ENCODE peak calls at places on chromosome X, in seven cellular contexts. L, U, G, F, R, M and H are unnamed samples.

GRCh38 chrX:71440401-71440800 is 74.2 kb downstream of the TAF1 start:
- DNase-seq in U (no peak), F (no peak), M (no peak), R (no peak), G (no peak), L (no peak), H (no peak)

GRCh38 chrX:72029473-72030411 is 102.0 kb downstream of the RTL5 start:
- DNase-seq in L (no peak), R (peak), G (peak), F (peak), U (peak), M (peak), H (no peak)

GRCh38 chrX:45515262-45516215 is 314.9 kb upstream of the DIPK2B start:
- DNase-seq in F (peak), R (peak), U (peak), M (peak), L (no peak), G (peak), H (no peak)

GRCh38 chrX:39484669-39485068 is 613.1 kb downstream of the BCOR start:
- DNase-seq in R (no peak), F (no peak), L (no peak), M (no peak), U (no peak), G (no peak), H (no peak)

GRCh38 chrX:91434351-91435168 is at the start of gene PABPC5:
- DNase-seq in G (peak), R (peak), U (peak), L (peak), M (peak), F (peak), H (peak)

GRCh38 chrX:108167211-108167872 is 75.8 kb downstream of the ATG4A start:
- DNase-seq in M (peak), F (no peak), U (peak), L (no peak), G (peak), R (no peak), H (no peak)

GRCh38 chrX:69508610-69509009 is 4.5 kb downstream of the NALF2 start:
- DNase-seq in M (no peak), U (no peak), L (no peak), G (no peak), R (no peak), F (no peak), H (no peak)

GRCh38 chrX:96407043-96407442 is 277.6 kb upstream of the DIAPH2 start:
- DNase-seq in G (peak), U (peak), L (no peak), F (no peak), M (peak), R (no peak), H (no peak)

GRCh38 chrX:73581002-73581628 is 18.1 kb downstream of the CHIC1 start:
- DNase-seq in M (no peak), L (no peak), R (no peak), G (no peak), F (no peak), U (no peak), H (no peak)

GRCh38 chrX:21947671-21948070 is 7.2 kb downstream of the SMS start:
- DNase-seq in U (no peak), G (no peak), M (no peak), L (no peak), F (no peak), R (no peak), H (no peak)

GRCh38 chrX:16516473-16516872 is 133.5 kb upstream of the S100G start:
- DNase-seq in G (no peak), U (no peak), L (no peak), M (peak), F (no peak), R (peak), H (no peak)

GRCh38 chrX:48532201-48532600 is 7.3 kb upstream of the TBC1D25 start:
- DNase-seq in F (no peak), M (no peak), G (peak), U (peak), R (no peak), L (no peak), H (no peak)

GRCh38 chrX:72094894-72095293 is 36.8 kb downstream of the RTL5 start:
- DNase-seq in F (no peak), R (no peak), M (no peak), U (peak), G (peak), L (no peak), H (peak)

GRCh38 chrX:150451953-150452352 is 88.8 kb downstream of the MAMLD1 start:
- DNase-seq in U (no peak), M (no peak), F (no peak), G (no peak), L (no peak), R (no peak), H (no peak)

GRCh38 chrX:16604300-16604699 is 45.7 kb upstream of the S100G start:
- DNase-seq in M (no peak), L (no peak), F (no peak), R (no peak), U (peak), G (peak), H (no peak)

GRCh38 chrX:118726887-118727685 is at the start of gene IL13RA1:
- DNase-seq in U (peak), G (peak), R (no peak), F (peak), M (peak), L (peak), H (peak)

GRCh38 chrX:26783512-26784225 is 567.7 kb downstream of the MAGEB5 start:
- DNase-seq in L (peak), G (peak), U (peak), F (no peak), R (no peak), M (peak), H (no peak)

GRCh38 chrX:11419102-11419501 is 125.9 kb downstream of the AMELX start:
- DNase-seq in F (no peak), R (no peak), U (no peak), M (no peak), G (no peak), L (no peak), H (no peak)

GRCh38 chrX:77785400-77785745 is 643 bp downstream of the ATRX start:
- DNase-seq in U (peak), G (peak), F (no peak), M (peak), L (no peak), R (no peak), H (no peak)

GRCh38 chrX:46203115-46203514 is 342.1 kb downstream of the ZNF674 start:
- DNase-seq in G (no peak), M (no peak), L (no peak), U (no peak), R (no peak), F (no peak), H (no peak)

GRCh38 chrX:141904262-141904661 is 568 bp downstream of the MAGEC1 start:
- DNase-seq in F (no peak), G (no peak), M (no peak), U (no peak), R (no peak), L (no peak), H (no peak)

GRCh38 chrX:14038375-14039077 is 8.8 kb upstream of the GEMIN8 start:
- DNase-seq in R (no peak), U (no peak), M (no peak), F (no peak), L (no peak), G (no peak), H (no peak)

GRCh38 chrX:3451566-3451965 is 105.1 kb upstream of the MXRA5 start:
- DNase-seq in R (no peak), F (no peak), L (no peak), G (peak), U (peak), M (peak), H (no peak)

GRCh38 chrX:47460561-47460960 is 22.5 kb downstream of the ZNF41 start:
- DNase-seq in R (no peak), U (no peak), M (no peak), G (no peak), L (no peak), F (no peak), H (no peak)

GRCh38 chrX:43474321-43474720 is 181.8 kb upstream of the MAOA start:
- DNase-seq in U (no peak), M (no peak), L (no peak), F (no peak), R (no peak), G (no peak), H (no peak)

GRCh38 chrX:21745756-21746155 is 12.2 kb downstream of the SMPX start:
- DNase-seq in L (no peak), G (peak), R (no peak), M (peak), U (peak), F (no peak), H (no peak)

GRCh38 chrX:20325786-20326388 is 59.2 kb upstream of the RPS6KA3 start:
- DNase-seq in U (no peak), F (no peak), R (no peak), M (no peak), G (no peak), L (no peak), H (no peak)

GRCh38 chrX:108537005-108537404 is 97.4 kb downstream of the COL4A5 start:
- DNase-seq in U (peak), F (no peak), R (no peak), M (peak), L (no peak), G (peak), H (no peak)

GRCh38 chrX:41720125-41720780 is 3.7 kb upstream of the GPR82 start:
- DNase-seq in L (no peak), F (no peak), M (peak), U (no peak), R (no peak), G (peak), H (peak)

GRCh38 chrX:131985526-131986049 is 37.5 kb upstream of the STK26 start:
- DNase-seq in R (no peak), L (no peak), G (no peak), U (no peak), F (no peak), M (no peak), H (no peak)

GRCh38 chrX:73922856-73923429 is 359.9 kb downstream of the CHIC1 start:
- DNase-seq in G (no peak), U (peak), M (peak), L (no peak), F (no peak), R (no peak), H (no peak)

GRCh38 chrX:14051416-14051815 is 21.7 kb upstream of the GEMIN8 start:
- DNase-seq in G (no peak), R (no peak), U (no peak), M (peak), L (no peak), F (no peak), H (no peak)

GRCh38 chrX:125651426-125651825 is 331.8 kb downstream of the TEX13C start:
- DNase-seq in L (no peak), F (no peak), R (no peak), M (no peak), G (no peak), U (no peak), H (no peak)

GRCh38 chrX:10177620-10178019 is 20.8 kb downstream of the CLCN4 start:
- DNase-seq in R (peak), G (peak), U (peak), F (no peak), L (no peak), M (peak), H (no peak)

GRCh38 chrX:63812826-63813225 is 27.8 kb upstream of the ARHGEF9 start:
- DNase-seq in G (no peak), L (no peak), U (no peak), F (no peak), R (no peak), M (no peak), H (no peak)

GRCh38 chrX:47226531-47227333 is 6.1 kb upstream of the USP11 start:
- DNase-seq in G (no peak), F (peak), L (no peak), R (no peak), M (no peak), U (no peak), H (no peak)

GRCh38 chrX:139533444-139533843 is 2.9 kb downstream of the F9 start:
- DNase-seq in L (no peak), R (no peak), G (no peak), F (no peak), U (no peak), M (no peak), H (no peak)

GRCh38 chrX:138756234-138756633 is 44.7 kb upstream of the FGF13 start:
- DNase-seq in G (peak), M (no peak), R (no peak), L (peak), F (peak), U (peak), H (no peak)

GRCh38 chrX:153818571-153819397 is 11.6 kb downstream of the PDZD4 start:
- DNase-seq in U (no peak), G (peak), F (no peak), R (no peak), L (no peak), M (peak), H (no peak)

GRCh38 chrX:153817291-153817690 is 13.1 kb downstream of the PDZD4 start:
- DNase-seq in L (no peak), M (no peak), F (no peak), G (no peak), U (no peak), R (no peak), H (no peak)

GRCh38 chrX:153821066-153821465 is 9.3 kb downstream of the PDZD4 start:
- DNase-seq in L (no peak), F (peak), U (no peak), M (no peak), G (no peak), R (no peak), H (no peak)

GRCh38 chrX:153820601-153821000 is 9.7 kb downstream of the PDZD4 start:
- DNase-seq in M (no peak), G (no peak), R (no peak), U (no peak), L (no peak), F (peak), H (no peak)

GRCh38 chrX:153819398-153820083 is 10.8 kb downstream of the PDZD4 start:
- DNase-seq in M (no peak), F (peak), U (no peak), L (no peak), R (no peak), G (no peak), H (no peak)
- H3K4me3 ChIP-seq in M (peak), F (peak), U (peak), L (peak), R (peak), G (peak), H (no peak)

DNA sequence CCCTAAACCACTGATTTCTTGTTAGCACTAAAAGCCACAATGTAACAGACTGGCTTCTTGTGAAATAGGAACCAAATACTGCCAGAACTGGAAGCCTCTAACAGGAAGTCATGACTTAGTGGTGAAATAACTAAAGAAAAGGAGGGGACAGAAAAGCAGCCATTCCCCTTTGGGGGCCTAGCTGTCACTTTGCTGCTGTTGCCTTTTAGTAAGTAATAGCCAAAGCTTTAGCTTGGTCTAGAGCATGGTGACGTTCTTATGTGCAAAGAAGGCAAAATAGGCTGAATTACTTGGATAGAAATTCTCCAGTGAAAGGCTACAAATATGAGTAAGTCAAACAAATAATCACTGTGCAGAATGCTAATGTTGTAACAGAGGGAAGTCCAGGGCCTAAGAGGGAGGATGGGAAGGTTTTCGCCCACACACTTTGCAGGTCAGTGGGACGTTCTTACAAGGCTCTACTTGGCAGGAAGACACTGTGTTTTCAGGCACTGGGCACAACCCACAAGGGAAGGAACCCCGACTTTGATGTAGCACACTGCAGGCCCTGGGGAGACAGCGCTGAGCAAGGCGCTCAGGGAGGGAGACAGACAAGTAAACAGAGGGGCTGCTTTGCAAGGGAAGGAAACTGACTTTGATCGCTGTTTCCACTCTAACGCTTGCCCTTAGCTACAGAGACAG is 16.6 kb downstream of the GAB3 start:
- DNase-seq in R (no peak), U (peak), F (no peak), G (peak), L (no peak), M (peak), H (no peak)
- H3K4me3 ChIP-seq in R (no peak), U (no peak), F (no peak), G (no peak), L (no peak), M (peak), H (no peak)

GRCh38 chrX:154019633-154020499 is at the start of gene IRAK1:
- DNase-seq in G (peak), R (no peak), L (no peak), U (peak), M (peak), F (peak), H (peak)

GRCh38 chrX:154022108-154022507 is 2.4 kb upstream of the IRAK1 start:
- DNase-seq in M (no peak), G (no peak), F (no peak), L (no peak), R (no peak), U (no peak), H (no peak)

GRCh38 chrX:154019061-154019621 is 561 bp downstream of the IRAK1 start:
- DNase-seq in F (no peak), L (no peak), U (no peak), R (no peak), M (peak), G (no peak), H (peak)

GRCh38 chrX:154021131-154021611 is 1.5 kb upstream of the IRAK1 start:
- DNase-seq in L (no peak), G (peak), F (no peak), M (peak), R (no peak), U (peak), H (no peak)

DNA sequence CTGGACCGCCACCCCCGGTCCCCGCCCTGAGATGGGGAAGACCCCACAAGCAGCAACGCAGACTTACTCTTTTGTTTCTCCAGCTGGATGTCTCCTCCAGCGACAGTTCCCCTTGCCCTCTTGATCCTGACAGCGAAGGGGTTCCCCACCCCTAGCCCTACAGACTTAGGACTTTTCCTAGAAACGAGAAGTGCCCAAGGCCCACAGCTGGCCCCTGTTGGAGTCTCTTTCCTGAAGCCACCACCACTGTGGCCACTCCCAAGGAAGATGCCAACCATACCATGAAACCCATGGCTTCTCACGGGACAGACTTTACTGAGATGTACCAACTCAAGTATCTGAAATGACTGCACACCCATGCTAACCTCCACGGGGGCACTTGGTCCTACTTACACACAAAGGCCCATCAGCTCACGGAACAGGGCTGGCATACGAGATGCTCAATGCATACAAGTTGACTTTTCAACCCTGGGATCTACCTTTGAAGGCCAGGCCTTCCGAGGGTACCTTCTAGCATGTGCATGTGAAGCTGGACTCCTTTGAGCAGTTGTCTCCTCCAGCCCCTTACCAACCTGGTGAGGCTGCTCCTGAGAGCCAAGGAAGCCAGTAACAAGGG is 906 bp upstream of the IRAK1 start:
- DNase-seq in G (no peak), L (no peak), U (no peak), M (peak), F (no peak), R (no peak), H (no peak)
- H3K4me3 ChIP-seq in G (peak), L (no peak), U (peak), M (peak), F (no peak), R (peak), H (peak)

GRCh38 chrX:52261125-52261462 is 76.4 kb downstream of the MAGED4 start:
- DNase-seq in F (no peak), U (no peak), R (no peak), L (no peak), M (no peak), G (no peak), H (no peak)
- H3K4me3 ChIP-seq in F (no peak), U (peak), R (no peak), L (peak), M (peak), G (peak), H (peak)

DNA sequence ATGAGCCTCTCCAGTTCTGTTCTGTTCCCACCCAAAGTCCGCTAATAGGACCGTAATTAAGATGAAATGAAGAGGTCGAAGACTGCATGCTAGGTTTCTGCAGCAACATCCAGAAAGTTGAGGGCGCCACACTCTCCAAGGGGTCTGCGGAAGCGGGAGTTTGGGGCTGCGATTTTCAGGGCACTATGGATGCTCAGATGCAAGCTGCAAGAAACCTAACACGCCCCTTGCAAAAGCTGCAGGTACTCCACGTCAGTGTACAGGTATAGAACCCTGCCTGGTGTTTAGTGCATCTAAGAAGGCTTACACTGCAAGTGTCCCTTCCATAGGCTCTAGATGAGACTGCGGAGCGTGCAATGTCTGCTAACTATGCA is 61.4 kb downstream of the RHOXF2B start:
- DNase-seq in F (no peak), M (no peak), R (no peak), G (no peak), U (no peak), L (no peak), H (no peak)
- H3K4me3 ChIP-seq in F (no peak), M (no peak), R (no peak), G (peak), U (no peak), L (peak), H (no peak)

DNA sequence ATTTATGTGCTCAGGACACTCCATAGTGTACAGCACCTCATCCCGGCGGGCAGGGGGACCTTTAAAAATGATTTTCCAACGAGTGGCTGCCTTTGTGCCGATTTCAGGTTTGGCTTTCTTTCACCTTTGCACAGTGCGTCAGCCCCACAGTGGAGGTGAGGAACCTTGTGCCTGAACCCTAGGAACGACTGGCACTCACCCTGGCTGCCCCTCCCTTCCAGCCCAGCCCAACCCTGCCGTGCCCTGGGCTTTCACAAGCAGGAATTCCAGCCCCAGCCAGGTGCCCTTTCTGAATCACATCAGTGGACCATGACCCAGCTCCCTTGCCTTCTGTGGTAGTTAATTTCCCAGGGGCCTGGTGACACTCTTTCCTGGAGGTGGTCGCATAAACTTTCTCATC is 1.3 kb downstream of the TMEM164 start:
- DNase-seq in U (no peak), M (no peak), R (no peak), G (no peak), F (no peak), L (no peak), H (no peak)
- H3K4me3 ChIP-seq in U (peak), M (peak), R (no peak), G (no peak), F (no peak), L (no peak), H (no peak)